ENCODE peak calls at places on chromosomes 12 and 14, in nine cellular contexts. F, V, J, B, U, O, Q, E and I are unnamed samples.

GRCh38 chr12:131833896-131834641 is 5.9 kb downstream of the MMP17 start:
- DNase-seq in F (no peak), V (peak; percentile 15), J (no peak), B (no peak), U (no peak), O (peak; percentile 66), Q (no peak), E (peak; percentile 60), I (no peak)

GRCh38 chr12:118052324-118053070 is 8.5 kb downstream of the WSB2 start:
- DNase-seq in F (peak; percentile 85), V (no peak), J (peak; percentile 85), B (no peak), U (peak; percentile 86), O (peak; percentile 4), Q (no peak), E (peak; percentile 96), I (peak; percentile 28)

GRCh38 chr12:69039881-69040280 is 106.9 kb upstream of the CPM start:
- DNase-seq in F (no peak), V (no peak), J (no peak), B (no peak), U (no peak), O (no peak), Q (no peak), E (no peak), I (no peak)

GRCh38 chr12:84329933-84330332 is 582.7 kb downstream of the SLC6A15 start:
- DNase-seq in F (no peak), V (no peak), J (no peak), B (no peak), U (no peak), O (no peak), Q (no peak), E (no peak), I (no peak)

GRCh38 chr14:58994130-58994529 is 194.3 kb upstream of the DAAM1 start:
- DNase-seq in F (no peak), V (no peak), J (no peak), B (no peak), U (no peak), O (no peak), Q (no peak), E (peak; percentile 7), I (no peak)

GRCh38 chr14:92458959-92459478 is 54.6 kb upstream of the RIN3 start:
- DNase-seq in F (no peak), V (no peak), J (no peak), B (no peak), U (no peak), O (no peak), Q (no peak), E (no peak), I (no peak)

GRCh38 chr14:50542941-50543418 is 10.6 kb upstream of the MAP4K5 start:
- DNase-seq in F (peak; percentile 52), V (peak; percentile 70), J (peak; percentile 34), B (peak; percentile 52), U (peak; percentile 20), O (peak; percentile 77), Q (no peak), E (peak; percentile 75), I (peak; percentile 28)

GRCh38 chr12:1716911-1717310 is 26.0 kb downstream of the ADIPOR2 start:
- DNase-seq in F (no peak), V (no peak), J (no peak), B (no peak), U (no peak), O (no peak), Q (no peak), E (peak; percentile 42), I (no peak)

GRCh38 chr14:70857499-70857895 is 48.2 kb upstream of the MAP3K9 start:
- DNase-seq in F (no peak), V (no peak), J (no peak), B (no peak), U (no peak), O (no peak), Q (no peak), E (peak; percentile 18), I (no peak)

GRCh38 chr12:101746661-101747060 is 7.4 kb upstream of the SYCP3 start:
- DNase-seq in F (peak; percentile 29), V (no peak), J (no peak), B (no peak), U (no peak), O (no peak), Q (no peak), E (no peak), I (no peak)

GRCh38 chr12:101743724-101744472 is 4.6 kb upstream of the SYCP3 start:
- DNase-seq in F (no peak), V (peak; percentile 93), J (no peak), B (no peak), U (peak; percentile 40), O (no peak), Q (no peak), E (no peak), I (no peak)

GRCh38 chr12:101747695-101748094 is 8.4 kb upstream of the SYCP3 start:
- DNase-seq in F (no peak), V (no peak), J (no peak), B (no peak), U (no peak), O (no peak), Q (no peak), E (no peak), I (no peak)

GRCh38 chr12:101743242-101743641 is 4.0 kb upstream of the SYCP3 start:
- DNase-seq in F (no peak), V (peak; percentile 12), J (no peak), B (no peak), U (no peak), O (no peak), Q (no peak), E (no peak), I (no peak)

DNA sequence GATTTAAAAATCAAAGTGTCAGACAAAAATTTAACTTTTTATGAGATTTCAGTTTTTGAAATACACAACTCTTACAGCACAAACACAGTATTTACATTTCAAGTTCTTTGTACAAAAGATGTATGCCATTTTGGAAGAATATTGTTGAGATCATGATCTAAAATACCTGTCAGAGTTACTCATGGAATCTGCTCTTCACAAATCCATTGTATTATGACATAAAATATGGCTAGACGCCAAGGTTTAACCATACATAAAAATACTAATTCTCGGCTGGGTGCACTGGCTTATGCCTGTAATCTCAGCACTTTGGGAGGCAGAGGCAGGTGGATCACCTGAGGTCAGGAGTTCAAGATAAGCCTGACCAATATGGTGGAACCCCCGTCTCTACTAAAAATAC is 6.2 kb upstream of the SYCP3 start:
- DNase-seq in F (no peak), V (no peak), J (no peak), B (no peak), U (no peak), O (no peak), Q (no peak), E (no peak), I (no peak)
- H3K4me1 ChIP-seq in F (peaks cover 24% of the 10 kb centered on the region), V (peaks cover 68% of the 10 kb centered on the region), J (no peaks in the 10 kb centered on the region), B (no peaks in the 10 kb centered on the region), U (no peaks in the 10 kb centered on the region), O (peaks cover 4% of the 10 kb centered on the region), Q (peaks cover 9% of the 10 kb centered on the region), E (no peaks in the 10 kb centered on the region), I (no peaks in the 10 kb centered on the region)

GRCh38 chr12:66456622-66457021 is 154.3 kb downstream of the HELB start:
- DNase-seq in F (no peak), V (no peak), J (no peak), B (no peak), U (no peak), O (no peak), Q (no peak), E (no peak), I (no peak)
- H3K4me1 ChIP-seq in F (no peaks in the 10 kb centered on the region), V (no peaks in the 10 kb centered on the region), J (no peaks in the 10 kb centered on the region), B (no peaks in the 10 kb centered on the region), U (no peaks in the 10 kb centered on the region), O (peaks cover 5% of the 10 kb centered on the region), Q (no peaks in the 10 kb centered on the region), E (no peaks in the 10 kb centered on the region), I (no peaks in the 10 kb centered on the region)

GRCh38 chr12:56721721-56722120 is 3.4 kb downstream of the NACA start:
- DNase-seq in F (no peak), V (no peak), J (no peak), B (no peak), U (no peak), O (no peak), Q (no peak), E (no peak), I (no peak)

GRCh38 chr12:56722832-56723231 is 2.3 kb downstream of the NACA start:
- DNase-seq in F (no peak), V (no peak), J (no peak), B (no peak), U (no peak), O (no peak), Q (no peak), E (no peak), I (no peak)

GRCh38 chr12:56724660-56724988 is 475 bp downstream of the NACA start:
- DNase-seq in F (peak; percentile 22), V (no peak), J (no peak), B (no peak), U (no peak), O (peak; percentile 24), Q (no peak), E (peak; percentile 46), I (no peak)

GRCh38 chr12:56723889-56724659 is 1.0 kb downstream of the NACA start:
- DNase-seq in F (peak; percentile 48), V (peak; percentile 25), J (peak; percentile 37), B (no peak), U (peak; percentile 59), O (peak; percentile 18), Q (peak; percentile 18), E (peak; percentile 95), I (peak; percentile 28)

DNA sequence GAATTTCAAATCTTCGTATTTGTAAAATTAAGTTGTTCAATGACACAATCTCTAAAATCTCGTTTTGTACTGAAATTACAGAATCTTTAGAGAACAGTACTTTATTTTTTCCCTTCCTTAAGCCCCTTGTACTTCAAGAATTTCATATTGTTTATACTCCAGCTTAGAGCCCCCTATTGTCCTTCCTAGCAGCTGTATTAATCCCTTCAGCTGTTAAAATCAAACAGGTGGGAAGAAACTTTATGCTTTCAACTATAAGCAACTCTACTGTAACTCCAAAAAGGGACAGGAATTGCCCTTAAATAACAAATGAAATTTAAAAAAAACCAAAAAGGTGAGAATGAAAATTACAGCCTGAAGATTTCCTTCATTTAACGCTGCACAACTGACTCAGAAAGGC is 1.7 kb downstream of the NACA start:
- DNase-seq in F (no peak), V (no peak), J (no peak), B (no peak), U (no peak), O (no peak), Q (no peak), E (no peak), I (no peak)
- H3K4me1 ChIP-seq in F (peaks cover 62% of the 10 kb centered on the region), V (peaks cover 60% of the 10 kb centered on the region), J (peaks cover 46% of the 10 kb centered on the region), B (peaks cover 71% of the 10 kb centered on the region), U (peaks cover 64% of the 10 kb centered on the region), O (peaks cover 53% of the 10 kb centered on the region), Q (peaks cover 63% of the 10 kb centered on the region), E (peaks cover 32% of the 10 kb centered on the region), I (peaks cover 57% of the 10 kb centered on the region)

GRCh38 chr12:103824845-103825244 is 16.2 kb downstream of the NT5DC3 start:
- DNase-seq in F (no peak), V (no peak), J (no peak), B (no peak), U (no peak), O (no peak), Q (no peak), E (peak; percentile 29), I (no peak)
- H3K4me1 ChIP-seq in F (peaks cover 5% of the 10 kb centered on the region), V (no peaks in the 10 kb centered on the region), J (peaks cover 3% of the 10 kb centered on the region), B (no peaks in the 10 kb centered on the region), U (peaks cover 33% of the 10 kb centered on the region), O (no peaks in the 10 kb centered on the region), Q (peaks cover 21% of the 10 kb centered on the region), E (peaks cover 19% of the 10 kb centered on the region), I (no peaks in the 10 kb centered on the region)

GRCh38 chr12:56626691-56627090 is 3.4 kb downstream of the BAZ2A start:
- DNase-seq in F (no peak), V (peak; percentile 30), J (no peak), B (no peak), U (no peak), O (no peak), Q (no peak), E (no peak), I (no peak)
- H3K4me1 ChIP-seq in F (peaks cover 45% of the 10 kb centered on the region), V (peaks cover 36% of the 10 kb centered on the region), J (peaks cover 16% of the 10 kb centered on the region), B (peaks cover 76% of the 10 kb centered on the region), U (peaks cover 78% of the 10 kb centered on the region), O (peaks cover 28% of the 10 kb centered on the region), Q (peaks cover 78% of the 10 kb centered on the region), E (peaks cover 34% of the 10 kb centered on the region), I (peaks cover 40% of the 10 kb centered on the region)